ENCODE peak calls at places on chromosome 1, in eight cellular contexts. N is stimulated activated CD4-positive, alpha-beta T cell treated with anti-CD3 and anti-CD28 coated beads, Interleukin-4, amount 100 ng/mL, for 48 hours; W is T-cell; D is fibroblast of the conjunctiva; Y is tibial artery; I is activated CD4-positive, alpha-beta T cell treated with anti-CD3 and anti-CD28 coated beads for 24 hours; X is naive thymus-derived CD4-positive, alpha-beta T cell; P is heart left ventricle. J is an unnamed sample.

GRCh38 chr1:157732755-157733154 is 32.2 kb upstream of the FCRL3 start:
- DNase-seq in N (no peak), Y (no peak), D (no peak), X (no peak), W (no peak), P (no peak), I (no peak), J (no peak)

GRCh38 chr1:167795810-167796740 is 74.3 kb downstream of the MPZL1 start:
- DNase-seq in Y (no peak), D (no peak), P (peak; percentile 35), N (no peak), X (no peak), I (no peak), W (no peak), J (peak; percentile 63)

GRCh38 chr1:38740543-38740942 is 119.0 kb downstream of the RRAGC start:
- DNase-seq in W (no peak), N (no peak), X (no peak), Y (no peak), D (no peak), P (no peak), I (no peak), J (no peak)

GRCh38 chr1:115647000-115647399 is 5.2 kb downstream of the VANGL1 start:
- DNase-seq in D (no peak), N (no peak), Y (no peak), I (no peak), W (no peak), X (no peak), P (no peak), J (no peak)

GRCh38 chr1:145999321-146000024 is 3.1 kb upstream of the TXNIP start:
- DNase-seq in N (no peak), I (no peak), X (peak; percentile 75), P (peak; percentile 70), W (peak; percentile 37), D (no peak), Y (peak; percentile 78), J (no peak)

GRCh38 chr1:154527192-154527591 is 25.0 kb upstream of the SHE start:
- DNase-seq in X (no peak), P (no peak), D (no peak), N (no peak), Y (no peak), W (no peak), I (no peak), J (no peak)

GRCh38 chr1:75233302-75233929 is 99.2 kb downstream of the LHX8 start:
- DNase-seq in I (no peak), N (no peak), Y (no peak), W (no peak), X (peak; percentile 13), P (no peak), D (no peak), J (no peak)

GRCh38 chr1:23384312-23385058 is 14.8 kb upstream of the ZNF436 start:
- DNase-seq in I (no peak), Y (no peak), N (no peak), X (no peak), W (no peak), P (no peak), D (no peak), J (no peak)

GRCh38 chr1:46466477-46467182 is 23.0 kb upstream of the DMBX1 start:
- DNase-seq in P (no peak), X (no peak), W (no peak), N (no peak), Y (no peak), D (no peak), I (no peak), J (no peak)

GRCh38 chr1:193111641-193112090 is 6.5 kb upstream of the GLRX2 start:
- DNase-seq in X (no peak), I (no peak), N (no peak), W (no peak), Y (peak; percentile 91), P (peak; percentile 75), D (peak; percentile 77), J (peak; percentile 69)

GRCh38 chr1:165073402-165074007 is 283.0 kb downstream of the LMX1A start:
- DNase-seq in D (peak; percentile 42), P (no peak), W (no peak), Y (no peak), N (no peak), X (no peak), I (no peak), J (peak; percentile 8)

GRCh38 chr1:26285366-26286063 is 5.6 kb downstream of the SH3BGRL3 start:
- DNase-seq in W (no peak), N (no peak), I (no peak), P (no peak), D (no peak), X (no peak), Y (no peak), J (no peak)

GRCh38 chr1:201426395-201427310 is 5.1 kb upstream of the TNNI1 start:
- DNase-seq in X (no peak), D (no peak), W (no peak), P (peak; percentile 81), Y (no peak), I (no peak), N (no peak), J (no peak)

GRCh38 chr1:89987170-89987819 is 7.6 kb upstream of the ZNF326 start:
- DNase-seq in X (peak; percentile 71), D (peak; percentile 70), P (no peak), Y (no peak), W (peak; percentile 32), I (peak; percentile 21), N (peak; percentile 32), J (no peak)

GRCh38 chr1:186566140-186566850 is 105.4 kb upstream of the PDC start:
- DNase-seq in N (no peak), Y (no peak), I (no peak), P (no peak), W (no peak), X (no peak), D (no peak), J (no peak)

GRCh38 chr1:22709891-22710687 is 550 bp upstream of the EPHB2 start:
- DNase-seq in P (peak; percentile 57), N (no peak), D (no peak), X (peak; percentile 15), Y (no peak), W (no peak), I (peak; percentile 10), J (no peak)

GRCh38 chr1:83583351-83584014 is 415.4 kb downstream of the TTLL7 start:
- DNase-seq in W (no peak), I (no peak), N (no peak), P (no peak), Y (no peak), D (peak; percentile 1), X (peak; percentile 27), J (no peak)

GRCh38 chr1:35660581-35661473 is 19.5 kb upstream of the PSMB2 start:
- DNase-seq in X (no peak), Y (peak; percentile 13), W (no peak), P (no peak), D (peak; percentile 4), I (no peak), N (no peak), J (no peak)

GRCh38 chr1:153540394-153541361 is at the start of gene S100A5:
- DNase-seq in I (no peak), X (peak; percentile 58), P (no peak), N (no peak), Y (peak; percentile 56), D (no peak), W (peak; percentile 31), J (no peak)

GRCh38 chr1:70220015-70220414 is 1.2 kb upstream of the SRSF11 start:
- DNase-seq in W (no peak), N (no peak), X (no peak), P (no peak), D (no peak), Y (no peak), I (no peak), J (no peak)

GRCh38 chr1:171801395-171801990 is 20.0 kb downstream of the METTL13 start:
- DNase-seq in N (no peak), X (no peak), W (no peak), I (no peak), D (peak; percentile 23), Y (no peak), P (no peak), J (no peak)

GRCh38 chr1:6241887-6242740 is 1.9 kb upstream of the HES3 start:
- DNase-seq in D (no peak), P (no peak), I (no peak), N (no peak), W (no peak), Y (no peak), X (no peak), J (no peak)

GRCh38 chr1:97136971-97137370 is 415.4 kb downstream of the PTBP2 start:
- DNase-seq in P (no peak), X (no peak), I (no peak), Y (no peak), W (no peak), D (no peak), N (no peak), J (no peak)

GRCh38 chr1:212699839-212700596 is at the start of gene BATF3:
- DNase-seq in I (peak; percentile 36), N (peak; percentile 65), Y (peak; percentile 75), P (peak; percentile 73), W (no peak), D (no peak), X (peak; percentile 38), J (no peak)

GRCh38 chr1:54069792-54070548 is 16.6 kb downstream of the TCEANC2 start:
- DNase-seq in W (no peak), N (no peak), D (peak; percentile 35), I (no peak), X (peak; percentile 64), P (no peak), Y (no peak), J (peak; percentile 32)

GRCh38 chr1:27070390-27071048 is 57.9 kb upstream of the TENT5B start:
- DNase-seq in Y (no peak), X (no peak), P (no peak), W (no peak), N (no peak), D (no peak), I (no peak), J (no peak)

GRCh38 chr1:227909188-227909587 is 38.5 kb downstream of the WNT9A start:
- DNase-seq in D (no peak), X (no peak), P (no peak), I (no peak), N (no peak), Y (no peak), W (no peak), J (no peak)

GRCh38 chr1:41497056-41497440 is 12.6 kb upstream of the EDN2 start:
- DNase-seq in X (no peak), Y (no peak), N (no peak), D (no peak), W (no peak), I (no peak), P (peak; percentile 45), J (no peak)

GRCh38 chr1:199508653-199509052 is 518.9 kb upstream of the NR5A2 start:
- DNase-seq in N (no peak), P (no peak), I (no peak), Y (no peak), W (no peak), X (no peak), D (no peak), J (no peak)

GRCh38 chr1:240608707-240609106 is 3.2 kb downstream of the GREM2 start:
- DNase-seq in X (no peak), I (no peak), D (no peak), W (no peak), P (no peak), Y (no peak), N (no peak), J (no peak)

GRCh38 chr1:157181258-157181657 is 43.1 kb upstream of the ETV3 start:
- DNase-seq in P (no peak), X (no peak), D (no peak), I (no peak), Y (peak; percentile 42), N (no peak), W (no peak), J (no peak)

GRCh38 chr1:70542856-70543255 is 131.8 kb downstream of the CTH start:
- DNase-seq in D (no peak), P (no peak), N (no peak), X (no peak), Y (no peak), W (no peak), I (no peak), J (no peak)

GRCh38 chr1:160675641-160676410 is 29.0 kb upstream of the SLAMF1 start:
- DNase-seq in D (peak; percentile 47), X (peak; percentile 69), I (peak; percentile 62), W (peak; percentile 46), N (peak; percentile 74), P (peak; percentile 75), Y (peak; percentile 71), J (peak; percentile 13)

GRCh38 chr1:27638047-27638734 is 3.2 kb upstream of the FGR start:
- DNase-seq in Y (no peak), P (no peak), I (no peak), D (no peak), N (no peak), W (no peak), X (no peak), J (no peak)

J was measured in skeletal muscle cell.